ENCODE peak calls at places on chromosomes 13 and 19, in eight cellular contexts. One of them, this sample, is unnamed.

GRCh38 chr13:72726721-72727416 is 560 bp downstream of the MZT1 start:
- DNase-seq in cardiac muscle cell: peak; percentile 56
- DNase-seq in kidney epithelial cell: no peak
- DNase-seq in astrocyte of the spinal cord: peak; percentile 6
- DNase-seq in GM20000: peak; percentile 22
- DNase-seq in astrocyte: no peak
- DNase-seq in Calu3: peak; percentile 10
- DNase-seq in adrenal gland: peak; percentile 35
- DNase-seq in this sample: peak; percentile 75

GRCh38 chr13:67308004-67308772 is 78.1 kb upstream of the PCDH9 start:
- DNase-seq in GM20000: no peak
- DNase-seq in adrenal gland: no peak
- DNase-seq in astrocyte of the spinal cord: no peak
- DNase-seq in astrocyte: no peak
- DNase-seq in Calu3: no peak
- DNase-seq in cardiac muscle cell: no peak
- DNase-seq in kidney epithelial cell: peak; percentile 25
- DNase-seq in this sample: no peak

GRCh38 chr13:100825551-100825950 is 151.0 kb upstream of the TMTC4 start:
- DNase-seq in GM20000: no peak
- DNase-seq in cardiac muscle cell: no peak
- DNase-seq in astrocyte: peak; percentile 63
- DNase-seq in adrenal gland: no peak
- DNase-seq in Calu3: no peak
- DNase-seq in astrocyte of the spinal cord: peak; percentile 44
- DNase-seq in kidney epithelial cell: no peak
- DNase-seq in this sample: no peak

GRCh38 chr19:44876930-44877530 is 14.0 kb upstream of the TOMM40 start:
- DNase-seq in GM20000: no peak
- DNase-seq in Calu3: no peak
- DNase-seq in cardiac muscle cell: no peak
- DNase-seq in astrocyte of the spinal cord: peak; percentile 21
- DNase-seq in kidney epithelial cell: no peak
- DNase-seq in adrenal gland: no peak
- DNase-seq in astrocyte: no peak
- DNase-seq in this sample: no peak

GRCh38 chr13:38661276-38661675 is 25.6 kb upstream of the FREM2 start:
- DNase-seq in GM20000: no peak
- DNase-seq in cardiac muscle cell: no peak
- DNase-seq in astrocyte: peak; percentile 24
- DNase-seq in astrocyte of the spinal cord: peak; percentile 25
- DNase-seq in adrenal gland: peak; percentile 33
- DNase-seq in kidney epithelial cell: no peak
- DNase-seq in Calu3: no peak
- DNase-seq in this sample: no peak

GRCh38 chr13:20118268-20119140 is 42.3 kb downstream of the GJA3 start:
- DNase-seq in astrocyte of the spinal cord: peak; percentile 36
- DNase-seq in Calu3: peak; percentile 30
- DNase-seq in astrocyte: peak; percentile 36
- DNase-seq in GM20000: peak; percentile 49
- DNase-seq in cardiac muscle cell: peak; percentile 36
- DNase-seq in kidney epithelial cell: no peak
- DNase-seq in adrenal gland: peak; percentile 80
- DNase-seq in this sample: no peak

GRCh38 chr19:46573679-46574522 is 27.2 kb upstream of the CALM3 start:
- DNase-seq in kidney epithelial cell: no peak
- DNase-seq in adrenal gland: no peak
- DNase-seq in astrocyte: no peak
- DNase-seq in astrocyte of the spinal cord: no peak
- DNase-seq in GM20000: no peak
- DNase-seq in Calu3: no peak
- DNase-seq in cardiac muscle cell: no peak
- DNase-seq in this sample: no peak

GRCh38 chr13:81395368-81395767 is 1054.4 kb upstream of the SPRY2 start:
- DNase-seq in Calu3: no peak
- DNase-seq in astrocyte of the spinal cord: no peak
- DNase-seq in adrenal gland: no peak
- DNase-seq in astrocyte: no peak
- DNase-seq in kidney epithelial cell: no peak
- DNase-seq in GM20000: no peak
- DNase-seq in cardiac muscle cell: peak; percentile 66
- DNase-seq in this sample: no peak

GRCh38 chr13:45269204-45269603 is 68.4 kb upstream of the KCTD4 start:
- DNase-seq in astrocyte: peak; percentile 45
- DNase-seq in adrenal gland: no peak
- DNase-seq in Calu3: no peak
- DNase-seq in cardiac muscle cell: no peak
- DNase-seq in astrocyte of the spinal cord: peak; percentile 44
- DNase-seq in kidney epithelial cell: no peak
- DNase-seq in GM20000: no peak
- DNase-seq in this sample: no peak
- TF ChIP-seq CTCF in astrocyte: no peak
- TF ChIP-seq CTCF in adrenal gland: no peak
- TF ChIP-seq CTCF in Calu3: no peak
- TF ChIP-seq CTCF in cardiac muscle cell: no peak
- TF ChIP-seq CTCF in astrocyte of the spinal cord: no peak
- TF ChIP-seq CTCF in kidney epithelial cell: no peak
- TF ChIP-seq CTCF in GM20000: no peak
- TF ChIP-seq CTCF in this sample: no peak

DNA sequence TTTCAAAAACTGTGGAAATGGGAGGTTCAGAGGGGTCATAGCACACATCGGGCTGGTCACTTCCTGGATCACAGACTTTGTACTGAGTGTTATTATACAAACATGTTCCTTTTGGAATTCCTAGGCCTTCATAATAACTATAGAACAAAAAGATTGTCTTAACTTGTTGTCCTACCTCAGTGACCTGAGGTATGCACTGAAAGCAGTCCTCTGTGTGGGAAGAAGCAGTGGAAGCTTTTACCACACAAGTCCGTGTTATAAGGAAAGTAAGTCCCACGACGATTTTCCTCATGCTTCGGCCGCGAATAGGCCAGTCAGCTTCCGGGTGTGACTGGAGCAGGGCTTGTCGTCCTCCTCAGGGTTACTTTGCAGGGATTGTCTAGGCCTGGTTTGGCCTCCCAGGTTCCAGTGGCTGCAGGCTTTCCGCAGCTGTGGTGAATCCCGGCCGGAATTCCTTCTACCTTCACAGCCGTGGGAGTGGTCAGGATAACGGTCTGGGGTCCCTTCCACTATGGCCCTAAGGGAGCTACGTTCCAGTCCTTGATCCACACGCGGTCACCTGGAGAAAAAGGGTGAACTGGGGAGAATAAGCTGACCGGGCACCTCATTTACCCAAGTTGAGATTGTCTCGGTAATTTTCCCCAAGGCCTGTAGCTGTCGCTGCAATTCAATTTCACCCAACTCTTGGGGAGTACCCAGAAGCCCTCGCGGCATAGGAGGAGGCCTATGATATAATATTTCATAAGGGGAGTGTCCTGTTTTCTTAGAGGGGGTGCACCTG is 16.0 kb downstream of the NAPSA start:
- DNase-seq in kidney epithelial cell: no peak
- DNase-seq in Calu3: no peak
- DNase-seq in GM20000: no peak
- DNase-seq in astrocyte of the spinal cord: no peak
- DNase-seq in astrocyte: no peak
- DNase-seq in cardiac muscle cell: no peak
- DNase-seq in adrenal gland: no peak
- DNase-seq in this sample: no peak
- TF ChIP-seq CTCF in kidney epithelial cell: no peak
- TF ChIP-seq CTCF in Calu3: no peak
- TF ChIP-seq CTCF in GM20000: no peak
- TF ChIP-seq CTCF in astrocyte of the spinal cord: no peak
- TF ChIP-seq CTCF in astrocyte: no peak
- TF ChIP-seq CTCF in cardiac muscle cell: no peak
- TF ChIP-seq CTCF in adrenal gland: no peak
- TF ChIP-seq CTCF in this sample: no peak

DNA sequence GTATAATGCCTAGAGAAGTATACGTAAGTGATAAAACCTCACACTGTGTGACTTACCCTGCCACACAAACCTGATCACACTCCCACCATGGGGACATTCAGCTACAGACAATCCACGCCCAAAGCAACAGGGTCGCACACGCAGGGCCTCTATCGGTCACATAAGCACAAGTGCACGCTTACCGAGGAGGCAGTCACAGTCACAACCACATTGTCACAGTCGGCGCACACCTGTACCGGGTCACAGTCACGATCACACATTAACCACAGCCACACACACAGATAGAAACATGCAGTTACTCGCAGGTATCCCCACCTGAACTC is 584 bp downstream of the ZNF566 start:
- DNase-seq in kidney epithelial cell: no peak
- DNase-seq in Calu3: peak; percentile 34
- DNase-seq in GM20000: peak; percentile 49
- DNase-seq in cardiac muscle cell: peak; percentile 14
- DNase-seq in astrocyte: no peak
- DNase-seq in astrocyte of the spinal cord: peak; percentile 2
- DNase-seq in adrenal gland: no peak
- DNase-seq in this sample: no peak
- TF ChIP-seq CTCF in kidney epithelial cell: no peak
- TF ChIP-seq CTCF in Calu3: no peak
- TF ChIP-seq CTCF in GM20000: no peak
- TF ChIP-seq CTCF in cardiac muscle cell: no peak
- TF ChIP-seq CTCF in astrocyte: no peak
- TF ChIP-seq CTCF in astrocyte of the spinal cord: no peak
- TF ChIP-seq CTCF in adrenal gland: no peak
- TF ChIP-seq CTCF in this sample: no peak

GRCh38 chr13:79631260-79631659 is 150.3 kb downstream of the NDFIP2 start:
- DNase-seq in kidney epithelial cell: peak; percentile 61
- DNase-seq in adrenal gland: peak; percentile 37
- DNase-seq in Calu3: peak; percentile 17
- DNase-seq in cardiac muscle cell: no peak
- DNase-seq in GM20000: no peak
- DNase-seq in astrocyte: peak; percentile 61
- DNase-seq in astrocyte of the spinal cord: peak; percentile 78
- DNase-seq in this sample: no peak
- TF ChIP-seq CTCF in kidney epithelial cell: no peak
- TF ChIP-seq CTCF in adrenal gland: no peak
- TF ChIP-seq CTCF in Calu3: no peak
- TF ChIP-seq CTCF in cardiac muscle cell: peak; percentile 19
- TF ChIP-seq CTCF in GM20000: no peak
- TF ChIP-seq CTCF in astrocyte: peak; percentile 21
- TF ChIP-seq CTCF in astrocyte of the spinal cord: no peak
- TF ChIP-seq CTCF in this sample: peak; percentile 43

GRCh38 chr19:34662919-34663318 is 14.0 kb downstream of the SCGB2B2 start:
- DNase-seq in cardiac muscle cell: no peak
- DNase-seq in GM20000: peak; percentile 47
- DNase-seq in astrocyte of the spinal cord: no peak
- DNase-seq in kidney epithelial cell: no peak
- DNase-seq in adrenal gland: no peak
- DNase-seq in Calu3: peak; percentile 45
- DNase-seq in astrocyte: no peak
- DNase-seq in this sample: no peak
- TF ChIP-seq CTCF in cardiac muscle cell: peak; percentile 24
- TF ChIP-seq CTCF in GM20000: peak; percentile 23
- TF ChIP-seq CTCF in astrocyte of the spinal cord: no peak
- TF ChIP-seq CTCF in kidney epithelial cell: no peak
- TF ChIP-seq CTCF in adrenal gland: no peak
- TF ChIP-seq CTCF in Calu3: peak; percentile 62
- TF ChIP-seq CTCF in astrocyte: no peak
- TF ChIP-seq CTCF in this sample: peak; percentile 59

GRCh38 chr13:93577105-93577504 is 350.5 kb downstream of the GPC6 start:
- DNase-seq in adrenal gland: no peak
- DNase-seq in kidney epithelial cell: no peak
- DNase-seq in Calu3: no peak
- DNase-seq in astrocyte of the spinal cord: no peak
- DNase-seq in GM20000: no peak
- DNase-seq in astrocyte: no peak
- DNase-seq in cardiac muscle cell: no peak
- DNase-seq in this sample: no peak
- TF ChIP-seq CTCF in adrenal gland: no peak
- TF ChIP-seq CTCF in kidney epithelial cell: no peak
- TF ChIP-seq CTCF in Calu3: no peak
- TF ChIP-seq CTCF in astrocyte of the spinal cord: no peak
- TF ChIP-seq CTCF in GM20000: no peak
- TF ChIP-seq CTCF in astrocyte: no peak
- TF ChIP-seq CTCF in cardiac muscle cell: no peak
- TF ChIP-seq CTCF in this sample: no peak

GRCh38 chr19:4362871-4363545 is 19.6 kb downstream of the MPND start:
- DNase-seq in cardiac muscle cell: no peak
- DNase-seq in kidney epithelial cell: no peak
- DNase-seq in adrenal gland: peak; percentile 33
- DNase-seq in GM20000: no peak
- DNase-seq in astrocyte: no peak
- DNase-seq in Calu3: peak; percentile 29
- DNase-seq in astrocyte of the spinal cord: no peak
- DNase-seq in this sample: no peak
- TF ChIP-seq CTCF in cardiac muscle cell: no peak
- TF ChIP-seq CTCF in kidney epithelial cell: peak; percentile 40
- TF ChIP-seq CTCF in adrenal gland: no peak
- TF ChIP-seq CTCF in GM20000: no peak
- TF ChIP-seq CTCF in astrocyte: no peak
- TF ChIP-seq CTCF in Calu3: peak; percentile 36
- TF ChIP-seq CTCF in astrocyte of the spinal cord: peak; percentile 44
- TF ChIP-seq CTCF in this sample: peak; percentile 24

DNA sequence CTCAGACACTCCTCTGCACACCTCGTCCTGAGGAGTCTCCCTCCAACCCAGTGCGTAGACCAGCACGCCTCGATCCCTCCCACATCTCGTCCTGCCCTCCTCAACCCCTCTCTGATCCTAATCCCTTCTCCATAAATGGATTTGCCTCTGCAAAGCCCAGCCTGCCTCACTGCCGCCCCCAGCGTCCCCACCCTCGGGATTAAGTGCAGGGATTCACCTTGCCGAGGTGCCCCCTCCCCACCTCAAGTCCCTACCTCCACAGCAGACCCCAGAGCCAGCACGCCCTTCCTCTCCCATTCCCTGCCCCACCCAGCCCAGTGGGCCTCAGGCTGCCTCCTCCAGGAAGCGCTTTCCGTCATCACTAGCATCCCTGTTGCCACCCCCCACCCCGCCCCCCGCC is 4.1 kb downstream of the KLF16 start:
- DNase-seq in Calu3: no peak
- DNase-seq in GM20000: no peak
- DNase-seq in astrocyte of the spinal cord: no peak
- DNase-seq in kidney epithelial cell: no peak
- DNase-seq in cardiac muscle cell: no peak
- DNase-seq in astrocyte: no peak
- DNase-seq in adrenal gland: no peak
- DNase-seq in this sample: no peak
- TF ChIP-seq CTCF in Calu3: no peak
- TF ChIP-seq CTCF in GM20000: no peak
- TF ChIP-seq CTCF in astrocyte of the spinal cord: no peak
- TF ChIP-seq CTCF in kidney epithelial cell: no peak
- TF ChIP-seq CTCF in cardiac muscle cell: no peak
- TF ChIP-seq CTCF in astrocyte: no peak
- TF ChIP-seq CTCF in adrenal gland: no peak
- TF ChIP-seq CTCF in this sample: no peak

GRCh38 chr13:29771247-29771646 is 79.2 kb downstream of the UBL3 start:
- DNase-seq in cardiac muscle cell: peak; percentile 8
- DNase-seq in kidney epithelial cell: no peak
- DNase-seq in astrocyte of the spinal cord: peak; percentile 54
- DNase-seq in Calu3: no peak
- DNase-seq in GM20000: peak; percentile 13
- DNase-seq in astrocyte: peak; percentile 14
- DNase-seq in adrenal gland: no peak
- DNase-seq in this sample: no peak
- TF ChIP-seq CTCF in cardiac muscle cell: peak; percentile 36
- TF ChIP-seq CTCF in kidney epithelial cell: no peak
- TF ChIP-seq CTCF in astrocyte of the spinal cord: peak; percentile 29
- TF ChIP-seq CTCF in Calu3: no peak
- TF ChIP-seq CTCF in GM20000: no peak
- TF ChIP-seq CTCF in astrocyte: peak; percentile 34
- TF ChIP-seq CTCF in adrenal gland: peak; percentile 43
- TF ChIP-seq CTCF in this sample: peak; percentile 75